ENCODE peak calls at places on chromosomes 16 and 17, in nine cellular contexts. B is Panc1, D is pancreas, C is aorta, Q is upper lobe of right lung, M is heart left ventricle, K is IMR-90, S is mucosa of descending colon, E is HCT116. W is an unnamed sample.

GRCh38 chr17:9432867-9433495 is 142.6 kb downstream of the STX8 start:
- ATAC-seq in M (peak; percentile 69), E (no peak), Q (no peak), K (peak; percentile 17), S (peak; percentile 25), B (no peak), D (no peak), C (no peak), W (peak; percentile 52)

GRCh38 chr17:49338883-49339282 is 23.2 kb downstream of the ZNF652 start:
- ATAC-seq in M (peak; percentile 43), S (no peak), D (no peak), Q (no peak), B (no peak), C (no peak), E (no peak), K (no peak), W (no peak)

GRCh38 chr17:55278173-55278748 is 13.5 kb downstream of the HLF start:
- ATAC-seq in C (no peak), E (no peak), K (no peak), D (no peak), M (no peak), B (no peak), S (no peak), Q (no peak), W (no peak)

GRCh38 chr17:51442112-51442865 is 181.9 kb downstream of the UTP18 start:
- ATAC-seq in E (no peak), S (peak; percentile 58), K (no peak), Q (no peak), C (no peak), B (no peak), M (no peak), D (no peak), W (no peak)

GRCh38 chr16:67528870-67529638 is 425 bp downstream of the RIPOR1 start:
- ATAC-seq in E (peak; percentile 61), Q (peak; percentile 49), K (peak; percentile 52), C (peak; percentile 31), D (peak; percentile 31), B (peak; percentile 48), M (peak; percentile 28), S (peak; percentile 61), W (peak; percentile 42)

GRCh38 chr16:88192601-88193000 is 190.2 kb upstream of the ZNF469 start:
- ATAC-seq in M (no peak), C (no peak), E (no peak), Q (no peak), D (no peak), K (no peak), B (no peak), S (no peak), W (no peak)

GRCh38 chr17:61219460-61219859 is 180.2 kb upstream of the TBX2 start:
- ATAC-seq in D (no peak), Q (peak; percentile 77), E (no peak), K (peak; percentile 74), B (no peak), M (peak; percentile 91), C (peak; percentile 69), S (peak; percentile 31), W (peak; percentile 58)

GRCh38 chr16:17224859-17225258 is 245.9 kb downstream of the XYLT1 start:
- ATAC-seq in C (peak; percentile 71), Q (peak; percentile 73), M (peak; percentile 91), B (no peak), D (peak; percentile 82), S (peak; percentile 75), K (peak; percentile 83), E (no peak), W (peak; percentile 84)

GRCh38 chr17:18961634-18962493 is 9.9 kb downstream of the SLC5A10 start:
- ATAC-seq in D (no peak), E (no peak), K (no peak), Q (no peak), C (no peak), M (no peak), S (no peak), B (no peak), W (no peak)

GRCh38 chr16:4511441-4512082 is 27.0 kb downstream of the CDIP1 start:
- ATAC-seq in E (peak; percentile 88), C (no peak), Q (peak; percentile 45), D (peak; percentile 71), S (peak; percentile 80), B (peak; percentile 81), K (peak; percentile 83), M (peak; percentile 70), W (peak; percentile 47)

GRCh38 chr17:32588135-32588534 is 101.3 kb downstream of the CDK5R1 start:
- ATAC-seq in B (no peak), K (no peak), C (no peak), M (no peak), S (no peak), D (no peak), E (no peak), Q (no peak), W (no peak)

GRCh38 chr17:48550313-48551205 is 5.7 kb upstream of the HOXB2 start:
- ATAC-seq in Q (no peak), D (no peak), M (no peak), B (no peak), E (no peak), S (no peak), C (no peak), K (no peak), W (no peak)

GRCh38 chr16:86026136-86026905 is 127.4 kb downstream of the IRF8 start:
- ATAC-seq in D (no peak), M (no peak), K (no peak), B (no peak), C (peak; percentile 30), Q (peak; percentile 6), S (peak; percentile 79), E (no peak), W (no peak)

GRCh38 chr17:38905375-38905774 is 20.0 kb upstream of the LASP1NB start:
- ATAC-seq in Q (no peak), S (no peak), B (no peak), D (no peak), K (no peak), E (no peak), C (no peak), M (no peak), W (no peak)

GRCh38 chr16:551210-551609 is 9.0 kb upstream of the PRR35 start:
- ATAC-seq in M (no peak), B (no peak), S (no peak), Q (no peak), K (no peak), E (no peak), C (no peak), D (no peak), W (no peak)

GRCh38 chr16:549544-550263 is 10.5 kb upstream of the PRR35 start:
- ATAC-seq in C (no peak), K (no peak), S (no peak), Q (no peak), M (no peak), E (peak; percentile 12), B (no peak), D (no peak), W (no peak)

GRCh38 chr16:552171-552570 is 8.0 kb upstream of the PRR35 start:
- ATAC-seq in S (no peak), D (no peak), Q (no peak), M (no peak), E (no peak), C (no peak), B (no peak), K (no peak), W (no peak)

GRCh38 chr16:546909-547770 is 13.1 kb upstream of the PRR35 start:
- ATAC-seq in D (peak; percentile 58), M (peak; percentile 60), Q (peak; percentile 80), E (peak; percentile 39), K (no peak), S (peak; percentile 91), B (peak; percentile 77), C (peak; percentile 48), W (peak; percentile 61)

GRCh38 chr16:548586-548985 is 11.6 kb upstream of the PRR35 start:
- ATAC-seq in K (no peak), B (no peak), M (no peak), Q (no peak), C (no peak), D (no peak), S (no peak), E (no peak), W (no peak)
- H3K4me1 ChIP-seq in K (no peaks in the 10 kb centered on the region), B (no peaks in the 10 kb centered on the region), M (no peaks in the 10 kb centered on the region), Q (no peaks in the 10 kb centered on the region), C (no peaks in the 10 kb centered on the region), D (no peaks in the 10 kb centered on the region), S (no peaks in the 10 kb centered on the region), E (no peaks in the 10 kb centered on the region), W (peaks cover 7% of the 10 kb centered on the region)

DNA sequence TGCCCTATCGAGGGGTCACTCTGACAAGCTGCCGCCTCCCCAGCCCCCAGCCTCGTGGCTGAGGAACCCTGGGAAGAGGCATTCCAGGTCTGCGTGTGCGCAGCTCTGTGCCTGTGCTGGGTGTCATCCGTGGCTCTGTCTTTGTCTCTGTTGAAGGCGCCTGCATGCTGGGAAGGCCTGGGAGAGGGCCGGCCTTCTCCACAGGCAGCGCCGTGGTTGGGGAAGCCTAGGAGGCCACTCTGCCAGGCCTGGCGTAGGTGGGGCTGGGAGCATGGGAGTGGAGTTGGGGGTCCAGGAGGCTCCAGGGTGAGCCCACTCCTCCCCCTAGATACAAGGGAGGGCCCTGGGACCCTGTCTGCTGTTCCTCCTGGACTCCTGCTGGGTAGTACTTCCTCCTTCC is 3.3 kb downstream of the NHERF2 start:
- ATAC-seq in E (no peak), Q (no peak), C (no peak), M (no peak), S (no peak), K (no peak), B (no peak), D (no peak), W (no peak)
- H3K4me1 ChIP-seq in E (peaks cover 11% of the 10 kb centered on the region), Q (peaks cover 59% of the 10 kb centered on the region), C (no peaks in the 10 kb centered on the region), M (peaks cover 9% of the 10 kb centered on the region), S (peaks cover 10% of the 10 kb centered on the region), K (peaks cover 38% of the 10 kb centered on the region), B (peaks cover 75% of the 10 kb centered on the region), D (no peaks in the 10 kb centered on the region), W (peaks cover 82% of the 10 kb centered on the region)

GRCh38 chr16:56411123-56411522 is 14.2 kb downstream of the AMFR start:
- ATAC-seq in S (no peak), E (no peak), K (peak; percentile 62), Q (no peak), C (no peak), M (no peak), B (no peak), D (no peak), W (no peak)
- H3K4me1 ChIP-seq in S (peaks cover 12% of the 10 kb centered on the region), E (no peaks in the 10 kb centered on the region), K (peaks cover 2% of the 10 kb centered on the region), Q (no peaks in the 10 kb centered on the region), C (peaks cover 7% of the 10 kb centered on the region), M (no peaks in the 10 kb centered on the region), B (no peaks in the 10 kb centered on the region), D (peaks cover 14% of the 10 kb centered on the region), W (peaks cover 28% of the 10 kb centered on the region)

GRCh38 chr16:15650698-15651161 is 685 bp downstream of the NDE1 start:
- ATAC-seq in C (peak; percentile 39), B (peak; percentile 5), S (peak; percentile 22), E (peak; percentile 6), Q (peak; percentile 7), M (peak; percentile 15), K (peak; percentile 8), D (peak; percentile 10), W (no peak)

GRCh38 chr16:15650019-15650697 is at the start of gene NDE1:
- ATAC-seq in B (peak; percentile 98), Q (peak; percentile 100), K (peak; percentile 96), E (peak; percentile 96), C (peak; percentile 98), D (peak; percentile 100), M (peak; percentile 99), S (peak; percentile 99), W (peak; percentile 99)

GRCh38 chr16:15648135-15648730 is 1.8 kb upstream of the NDE1 start:
- ATAC-seq in D (no peak), C (no peak), Q (no peak), B (no peak), K (no peak), S (no peak), E (no peak), M (no peak), W (no peak)

GRCh38 chr16:15649727-15650018 is 372 bp upstream of the NDE1 start:
- ATAC-seq in K (no peak), S (no peak), C (no peak), B (peak; percentile 6), E (no peak), Q (no peak), D (no peak), M (no peak), W (no peak)

GRCh38 chr16:15647615-15648014 is 2.4 kb upstream of the NDE1 start:
- ATAC-seq in S (no peak), E (no peak), M (no peak), D (no peak), C (no peak), K (no peak), Q (no peak), B (no peak), W (no peak)
- H3K4me1 ChIP-seq in S (peaks cover 29% of the 10 kb centered on the region), E (peaks cover 35% of the 10 kb centered on the region), M (no peaks in the 10 kb centered on the region), D (peaks cover 15% of the 10 kb centered on the region), C (peaks cover 2% of the 10 kb centered on the region), K (peaks cover 2% of the 10 kb centered on the region), Q (peaks cover 18% of the 10 kb centered on the region), B (peaks cover 36% of the 10 kb centered on the region), W (no peaks in the 10 kb centered on the region)

W was measured in gastroesophageal sphincter.